ENCODE peak calls at places on chromosomes 6 and 20, in four cellular contexts. R is left cardiac atrium; Z is stimulated activated CD4-positive, alpha-beta T cell treated with anti-CD3 and anti-CD28 coated beads, TNF-alpha, amount 100 ng/mL, for 4 hours; E is lung microvascular endothelial cell. T is an unnamed sample.

GRCh38 chr6:138528137-138528536 is 28.8 kb upstream of the NHSL1 start:
- DNase-seq in Z (no peak), E (peak; percentile 29), R (no peak), T (no peak)

GRCh38 chr6:67818322-67818721 is 816.8 kb upstream of the ADGRB3 start:
- DNase-seq in R (no peak), Z (no peak), E (no peak), T (no peak)

GRCh38 chr6:40907198-40907701 is 131.8 kb downstream of the UNC5CL start:
- DNase-seq in Z (no peak), E (peak; percentile 75), R (peak; percentile 43), T (peak; percentile 10)

GRCh38 chr6:41901882-41902519 is 6.8 kb upstream of the USP49 start:
- DNase-seq in Z (peak; percentile 39), E (peak; percentile 63), R (no peak), T (peak; percentile 82)

GRCh38 chr6:127458817-127459216 is 372 bp downstream of the KIAA0408 start:
- DNase-seq in R (peak; percentile 38), E (no peak), Z (no peak), T (peak; percentile 32)

GRCh38 chr20:46127396-46128010 is 9.4 kb downstream of the CD40 start:
- DNase-seq in Z (no peak), E (no peak), R (no peak), T (no peak)

GRCh38 chr6:16337280-16337975 is 99.0 kb downstream of the GMPR start:
- DNase-seq in Z (no peak), E (peak; percentile 98), R (peak; percentile 96), T (no peak)

GRCh38 chr6:14270925-14271791 is 153.6 kb downstream of the CD83 start:
- DNase-seq in Z (peak; percentile 3), E (no peak), R (peak; percentile 45), T (no peak)

GRCh38 chr6:132568611-132569010 is 1.5 kb upstream of the TAAR6 start:
- DNase-seq in E (no peak), Z (no peak), R (no peak), T (no peak)

GRCh38 chr6:108093781-108094180 is 19.2 kb upstream of the OSTM1 start:
- DNase-seq in R (no peak), Z (no peak), E (no peak), T (no peak)

GRCh38 chr6:33787954-33788693 is 806 bp downstream of the LEMD2 start:
- DNase-seq in R (peak; percentile 86), Z (peak; percentile 18), E (peak; percentile 90), T (peak; percentile 76)

GRCh38 chr20:5529331-5530142 is 212.8 kb upstream of the PROKR2 start:
- DNase-seq in Z (peak; percentile 67), E (peak; percentile 77), R (peak; percentile 83), T (peak; percentile 88)

GRCh38 chr6:7732219-7732618 is 6.3 kb downstream of the BMP6 start:
- DNase-seq in R (no peak), Z (no peak), E (peak; percentile 77), T (no peak)

GRCh38 chr20:56574531-56575142 is 41.6 kb downstream of the FAM209B start:
- DNase-seq in R (no peak), Z (no peak), E (no peak), T (no peak)

GRCh38 chr6:115712562-115712961 is 348.1 kb downstream of the FRK start:
- DNase-seq in R (no peak), Z (no peak), E (no peak), T (no peak)

GRCh38 chr6:79353226-79353625 is 118.7 kb upstream of the HMGN3 start:
- DNase-seq in R (no peak), Z (no peak), E (no peak), T (no peak)

GRCh38 chr6:11429577-11429976 is 108.0 kb upstream of the TMEM170B start:
- DNase-seq in E (peak; percentile 40), Z (no peak), R (no peak), T (peak; percentile 46)

GRCh38 chr6:28124350-28124970 is at the start of gene ZSCAN16:
- DNase-seq in R (peak; percentile 88), Z (no peak), E (peak; percentile 90), T (peak; percentile 67)

GRCh38 chr6:107543088-107543487 is 53.2 kb downstream of the SOBP start:
- DNase-seq in R (peak; percentile 43), Z (no peak), E (no peak), T (no peak)